ENCODE peak calls at places on chromosomes 2 and 18, in eight cellular contexts. One of them, this sample, is unnamed.

GRCh38 chr2:47891369-47892337 is 14.6 kb downstream of the FBXO11 start:
- DNase-seq in pancreas: no peak
- DNase-seq in uterus: no peak
- DNase-seq in CD8-positive, alpha-beta T cell: no peak
- DNase-seq in CD4-positive, alpha-beta T cell: no peak
- DNase-seq in psoas muscle: no peak
- DNase-seq in kidney: no peak
- DNase-seq in IMR-90: peak; percentile 70
- DNase-seq in this sample: no peak

GRCh38 chr18:52334896-52335295 is 5.1 kb upstream of the DCC start:
- DNase-seq in pancreas: no peak
- DNase-seq in uterus: no peak
- DNase-seq in CD8-positive, alpha-beta T cell: no peak
- DNase-seq in CD4-positive, alpha-beta T cell: no peak
- DNase-seq in psoas muscle: no peak
- DNase-seq in kidney: no peak
- DNase-seq in IMR-90: peak; percentile 66
- DNase-seq in this sample: no peak

GRCh38 chr2:80256396-80257167 is 48.0 kb downstream of the LRRTM1 start:
- DNase-seq in pancreas: no peak
- DNase-seq in uterus: no peak
- DNase-seq in CD8-positive, alpha-beta T cell: no peak
- DNase-seq in CD4-positive, alpha-beta T cell: no peak
- DNase-seq in psoas muscle: no peak
- DNase-seq in kidney: no peak
- DNase-seq in IMR-90: peak; percentile 27
- DNase-seq in this sample: no peak

GRCh38 chr2:71938659-71939587 is 208.7 kb downstream of the CYP26B1 start:
- DNase-seq in pancreas: no peak
- DNase-seq in uterus: no peak
- DNase-seq in CD8-positive, alpha-beta T cell: no peak
- DNase-seq in CD4-positive, alpha-beta T cell: no peak
- DNase-seq in psoas muscle: no peak
- DNase-seq in kidney: no peak
- DNase-seq in IMR-90: no peak
- DNase-seq in this sample: no peak

GRCh38 chr2:232897971-232898408 is 27.9 kb downstream of the SNORC start:
- DNase-seq in pancreas: no peak
- DNase-seq in uterus: no peak
- DNase-seq in CD8-positive, alpha-beta T cell: no peak
- DNase-seq in CD4-positive, alpha-beta T cell: no peak
- DNase-seq in psoas muscle: no peak
- DNase-seq in kidney: no peak
- DNase-seq in IMR-90: no peak
- DNase-seq in this sample: no peak

GRCh38 chr2:44102790-44103642 is 65.7 kb upstream of the PPM1B start:
- DNase-seq in pancreas: no peak
- DNase-seq in uterus: no peak
- DNase-seq in CD8-positive, alpha-beta T cell: no peak
- DNase-seq in CD4-positive, alpha-beta T cell: no peak
- DNase-seq in psoas muscle: no peak
- DNase-seq in kidney: no peak
- DNase-seq in IMR-90: no peak
- DNase-seq in this sample: no peak

GRCh38 chr2:25684577-25684976 is 11.2 kb upstream of the DTNB start:
- DNase-seq in pancreas: no peak
- DNase-seq in uterus: no peak
- DNase-seq in CD8-positive, alpha-beta T cell: no peak
- DNase-seq in CD4-positive, alpha-beta T cell: no peak
- DNase-seq in psoas muscle: no peak
- DNase-seq in kidney: no peak
- DNase-seq in IMR-90: no peak
- DNase-seq in this sample: no peak

GRCh38 chr2:203740741-203741363 is 34.4 kb downstream of the CD28 start:
- DNase-seq in pancreas: no peak
- DNase-seq in uterus: no peak
- DNase-seq in CD8-positive, alpha-beta T cell: peak; percentile 22
- DNase-seq in CD4-positive, alpha-beta T cell: no peak
- DNase-seq in psoas muscle: no peak
- DNase-seq in kidney: no peak
- DNase-seq in IMR-90: peak; percentile 51
- DNase-seq in this sample: no peak

GRCh38 chr2:73759904-73760303 is 20.0 kb downstream of the DUSP11 start:
- DNase-seq in pancreas: no peak
- DNase-seq in uterus: no peak
- DNase-seq in CD8-positive, alpha-beta T cell: no peak
- DNase-seq in CD4-positive, alpha-beta T cell: no peak
- DNase-seq in psoas muscle: no peak
- DNase-seq in kidney: no peak
- DNase-seq in IMR-90: peak; percentile 44
- DNase-seq in this sample: no peak

GRCh38 chr2:62303818-62304217 is 107.9 kb downstream of the B3GNT2 start:
- DNase-seq in pancreas: no peak
- DNase-seq in uterus: no peak
- DNase-seq in CD8-positive, alpha-beta T cell: no peak
- DNase-seq in CD4-positive, alpha-beta T cell: no peak
- DNase-seq in psoas muscle: no peak
- DNase-seq in kidney: no peak
- DNase-seq in IMR-90: no peak
- DNase-seq in this sample: no peak

DNA sequence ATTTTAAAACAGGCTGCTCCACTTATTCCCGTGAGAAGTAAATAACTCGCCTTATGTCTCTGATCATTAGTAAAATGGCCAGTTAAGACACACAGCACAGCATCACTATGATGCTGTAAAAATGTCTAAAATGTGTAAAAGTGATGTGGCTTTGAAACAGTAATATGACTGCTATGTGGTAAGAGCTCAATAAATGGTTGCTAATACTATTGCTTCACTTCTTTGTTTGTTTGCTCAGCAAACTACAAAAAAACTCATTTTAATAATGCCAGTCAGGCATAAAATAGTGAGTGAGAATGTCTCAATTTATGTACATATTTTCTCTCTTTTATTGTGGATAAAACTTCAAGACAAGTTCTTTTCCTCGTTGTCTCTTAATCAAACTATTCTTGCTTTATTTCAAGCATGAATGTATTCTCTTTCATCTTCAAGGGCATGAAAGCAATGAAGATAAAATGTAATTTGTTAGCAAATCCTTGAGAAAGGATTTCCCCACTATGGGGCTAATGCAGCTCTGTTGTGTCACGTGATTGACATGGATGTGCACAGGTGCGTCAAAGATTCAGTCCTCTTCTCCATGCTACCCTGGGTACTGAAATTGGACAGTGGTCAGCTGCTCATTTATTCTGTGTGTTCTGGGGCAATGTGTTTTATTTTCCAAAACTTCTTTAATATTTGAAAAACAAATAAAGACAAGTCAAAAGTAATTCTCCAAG is 387.2 kb downstream of the TRIB2 start:
- DNase-seq in pancreas: no peak
- DNase-seq in uterus: no peak
- DNase-seq in CD8-positive, alpha-beta T cell: no peak
- DNase-seq in CD4-positive, alpha-beta T cell: no peak
- DNase-seq in psoas muscle: no peak
- DNase-seq in kidney: no peak
- DNase-seq in IMR-90: no peak
- DNase-seq in this sample: no peak
- H3K9me3 ChIP-seq in pancreas: no peaks in the 10 kb centered on the region
- H3K9me3 ChIP-seq in uterus: no peaks in the 10 kb centered on the region
- H3K9me3 ChIP-seq in CD8-positive, alpha-beta T cell: no peaks in the 10 kb centered on the region
- H3K9me3 ChIP-seq in CD4-positive, alpha-beta T cell: no peaks in the 10 kb centered on the region
- H3K9me3 ChIP-seq in psoas muscle: no peaks in the 10 kb centered on the region
- H3K9me3 ChIP-seq in kidney: no peaks in the 10 kb centered on the region
- H3K9me3 ChIP-seq in IMR-90: no peaks in the 10 kb centered on the region
- H3K9me3 ChIP-seq in this sample: no peaks in the 10 kb centered on the region

DNA sequence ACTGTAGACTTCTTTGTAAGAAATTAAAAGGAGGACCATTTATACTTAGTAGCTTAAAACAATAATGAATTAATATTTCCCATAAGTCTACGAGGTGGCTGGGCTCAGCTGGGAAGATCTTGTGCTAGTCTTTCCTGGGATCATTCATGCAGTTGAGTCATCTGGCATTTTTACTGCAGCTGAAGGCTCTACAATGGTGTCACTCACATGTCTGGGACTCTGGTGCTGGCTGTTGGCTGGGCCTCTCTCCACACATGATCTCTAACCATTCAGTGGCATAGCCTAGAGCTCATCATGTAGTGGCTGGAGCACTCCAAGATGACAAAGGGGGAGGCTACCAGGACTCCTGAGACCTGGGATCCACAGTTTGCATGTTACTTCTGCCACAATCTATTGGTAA is 35.5 kb downstream of the CLASP1 start:
- DNase-seq in pancreas: no peak
- DNase-seq in uterus: no peak
- DNase-seq in CD8-positive, alpha-beta T cell: no peak
- DNase-seq in CD4-positive, alpha-beta T cell: no peak
- DNase-seq in psoas muscle: no peak
- DNase-seq in kidney: no peak
- DNase-seq in IMR-90: peak; percentile 19
- DNase-seq in this sample: no peak
- H3K9me3 ChIP-seq in pancreas: no peaks in the 10 kb centered on the region
- H3K9me3 ChIP-seq in uterus: no peaks in the 10 kb centered on the region
- H3K9me3 ChIP-seq in CD8-positive, alpha-beta T cell: no peaks in the 10 kb centered on the region
- H3K9me3 ChIP-seq in CD4-positive, alpha-beta T cell: no peaks in the 10 kb centered on the region
- H3K9me3 ChIP-seq in psoas muscle: no peaks in the 10 kb centered on the region
- H3K9me3 ChIP-seq in kidney: no peaks in the 10 kb centered on the region
- H3K9me3 ChIP-seq in IMR-90: peaks cover 1% of the 10 kb centered on the region
- H3K9me3 ChIP-seq in this sample: no peaks in the 10 kb centered on the region

DNA sequence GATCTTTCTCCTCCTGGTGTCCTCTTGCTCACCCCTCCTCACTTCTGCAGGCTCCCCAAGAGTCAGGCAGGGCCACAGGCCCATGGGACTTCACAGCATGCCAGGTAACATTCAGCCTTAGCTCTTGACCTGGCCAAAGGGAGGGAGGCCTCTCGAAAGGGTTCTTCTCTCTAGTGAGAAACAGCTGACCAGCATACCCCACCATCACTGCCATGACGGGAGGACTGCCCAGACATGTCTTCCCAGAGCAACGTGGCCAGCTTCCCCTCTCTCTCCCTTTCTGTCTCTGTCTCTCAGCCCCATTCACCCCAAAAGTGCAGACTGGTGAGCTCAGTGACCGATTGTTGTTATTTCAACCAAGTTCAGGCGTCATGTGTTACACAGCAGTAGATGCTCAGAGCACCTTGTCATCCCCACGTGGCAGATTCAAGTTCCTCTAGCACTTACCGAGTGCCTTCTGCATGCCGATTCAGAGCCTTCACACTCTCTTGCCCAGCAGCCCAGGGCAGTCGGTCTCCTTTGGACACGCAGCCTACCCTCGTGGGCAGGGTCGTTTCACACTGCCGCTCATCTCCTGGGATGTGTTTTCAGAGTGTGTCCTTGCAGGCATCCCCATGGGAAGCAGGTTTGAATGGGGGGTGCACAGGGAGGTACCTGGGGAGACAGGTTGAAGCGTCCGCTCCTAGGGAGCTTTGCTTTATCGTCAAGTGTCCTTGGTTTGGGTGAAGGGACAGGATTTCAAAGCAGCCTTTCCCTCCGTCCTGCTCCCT is 259.9 kb downstream of the NDUFA10 start:
- DNase-seq in pancreas: peak; percentile 34
- DNase-seq in uterus: no peak
- DNase-seq in CD8-positive, alpha-beta T cell: no peak
- DNase-seq in CD4-positive, alpha-beta T cell: no peak
- DNase-seq in psoas muscle: no peak
- DNase-seq in kidney: peak; percentile 25
- DNase-seq in IMR-90: no peak
- DNase-seq in this sample: no peak
- H3K9me3 ChIP-seq in pancreas: no peaks in the 10 kb centered on the region
- H3K9me3 ChIP-seq in uterus: no peaks in the 10 kb centered on the region
- H3K9me3 ChIP-seq in CD8-positive, alpha-beta T cell: no peaks in the 10 kb centered on the region
- H3K9me3 ChIP-seq in CD4-positive, alpha-beta T cell: peaks cover 5% of the 10 kb centered on the region
- H3K9me3 ChIP-seq in psoas muscle: no peaks in the 10 kb centered on the region
- H3K9me3 ChIP-seq in kidney: no peaks in the 10 kb centered on the region
- H3K9me3 ChIP-seq in IMR-90: peaks cover 54% of the 10 kb centered on the region
- H3K9me3 ChIP-seq in this sample: no peaks in the 10 kb centered on the region

DNA sequence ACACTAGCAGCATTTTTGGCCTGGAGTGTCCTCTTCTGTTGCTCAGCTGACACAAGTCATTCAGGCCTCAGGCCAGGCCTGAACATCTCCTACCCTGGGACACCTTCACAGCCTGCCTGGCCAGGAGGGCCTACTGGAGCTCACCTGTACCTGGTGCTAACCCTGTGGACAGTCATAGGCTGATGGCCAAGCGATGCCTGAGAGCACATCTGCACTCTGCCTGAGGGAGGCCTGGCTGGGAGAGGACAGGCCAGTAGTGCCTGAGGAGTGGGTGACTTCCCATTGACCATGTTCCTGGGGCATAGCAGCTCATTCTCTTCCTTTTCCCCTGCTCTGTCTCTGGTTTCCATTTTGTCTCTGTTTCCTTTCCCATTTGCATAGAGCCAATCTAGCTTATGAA is 149.5 kb upstream of the HS6ST1 start:
- DNase-seq in pancreas: no peak
- DNase-seq in uterus: no peak
- DNase-seq in CD8-positive, alpha-beta T cell: no peak
- DNase-seq in CD4-positive, alpha-beta T cell: no peak
- DNase-seq in psoas muscle: no peak
- DNase-seq in kidney: peak; percentile 36
- DNase-seq in IMR-90: no peak
- DNase-seq in this sample: no peak
- H3K9me3 ChIP-seq in pancreas: no peaks in the 10 kb centered on the region
- H3K9me3 ChIP-seq in uterus: no peaks in the 10 kb centered on the region
- H3K9me3 ChIP-seq in CD8-positive, alpha-beta T cell: peaks cover 12% of the 10 kb centered on the region
- H3K9me3 ChIP-seq in CD4-positive, alpha-beta T cell: peaks cover 26% of the 10 kb centered on the region
- H3K9me3 ChIP-seq in psoas muscle: peaks cover 13% of the 10 kb centered on the region
- H3K9me3 ChIP-seq in kidney: no peaks in the 10 kb centered on the region
- H3K9me3 ChIP-seq in IMR-90: peaks cover 36% of the 10 kb centered on the region
- H3K9me3 ChIP-seq in this sample: peaks cover 6% of the 10 kb centered on the region

DNA sequence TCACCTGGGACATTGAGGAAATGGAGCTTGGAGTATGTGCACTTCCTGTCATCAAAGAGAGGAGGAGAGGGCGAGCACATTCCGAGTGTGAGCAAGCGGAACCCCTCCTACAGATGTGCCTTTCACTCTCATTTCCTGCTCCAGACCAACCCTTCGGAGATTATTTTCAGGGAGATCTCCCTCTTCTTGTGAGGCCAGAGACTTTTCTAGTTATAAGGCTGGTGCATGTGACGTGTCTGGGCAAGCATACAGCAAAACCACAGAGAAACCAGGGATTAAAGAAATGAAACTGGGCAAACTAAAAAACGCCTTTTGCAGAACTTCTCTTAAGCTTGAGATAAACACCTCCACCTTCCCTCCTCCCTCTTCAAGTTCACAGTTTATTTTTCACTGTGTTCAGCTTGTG is 409.2 kb upstream of the TCF4 start:
- DNase-seq in pancreas: no peak
- DNase-seq in uterus: no peak
- DNase-seq in CD8-positive, alpha-beta T cell: no peak
- DNase-seq in CD4-positive, alpha-beta T cell: no peak
- DNase-seq in psoas muscle: no peak
- DNase-seq in kidney: no peak
- DNase-seq in IMR-90: no peak
- DNase-seq in this sample: no peak
- H3K9me3 ChIP-seq in pancreas: no peaks in the 10 kb centered on the region
- H3K9me3 ChIP-seq in uterus: no peaks in the 10 kb centered on the region
- H3K9me3 ChIP-seq in CD8-positive, alpha-beta T cell: no peaks in the 10 kb centered on the region
- H3K9me3 ChIP-seq in CD4-positive, alpha-beta T cell: no peaks in the 10 kb centered on the region
- H3K9me3 ChIP-seq in psoas muscle: no peaks in the 10 kb centered on the region
- H3K9me3 ChIP-seq in kidney: no peaks in the 10 kb centered on the region
- H3K9me3 ChIP-seq in IMR-90: no peaks in the 10 kb centered on the region
- H3K9me3 ChIP-seq in this sample: no peaks in the 10 kb centered on the region

GRCh38 chr18:62690416-62690815 is 24.9 kb upstream of the PHLPP1 start:
- DNase-seq in pancreas: no peak
- DNase-seq in uterus: no peak
- DNase-seq in CD8-positive, alpha-beta T cell: no peak
- DNase-seq in CD4-positive, alpha-beta T cell: no peak
- DNase-seq in psoas muscle: no peak
- DNase-seq in kidney: no peak
- DNase-seq in IMR-90: no peak
- DNase-seq in this sample: no peak
- H3K9me3 ChIP-seq in pancreas: no peaks in the 10 kb centered on the region
- H3K9me3 ChIP-seq in uterus: no peaks in the 10 kb centered on the region
- H3K9me3 ChIP-seq in CD8-positive, alpha-beta T cell: no peaks in the 10 kb centered on the region
- H3K9me3 ChIP-seq in CD4-positive, alpha-beta T cell: peaks cover 35% of the 10 kb centered on the region
- H3K9me3 ChIP-seq in psoas muscle: peaks cover 8% of the 10 kb centered on the region
- H3K9me3 ChIP-seq in kidney: no peaks in the 10 kb centered on the region
- H3K9me3 ChIP-seq in IMR-90: peaks cover 16% of the 10 kb centered on the region
- H3K9me3 ChIP-seq in this sample: peaks cover 10% of the 10 kb centered on the region